ENCODE peak calls at places on chromosomes 7 and 10, in six cellular contexts. One of them, this sample, is unnamed.

GRCh38 chr7:98483964-98484545 is 83.2 kb upstream of the BAIAP2L1 start:
- DNase-seq in dorsolateral prefrontal cortex: no peak
- DNase-seq in omental fat pad: no peak
- DNase-seq in AG09319: no peak
- DNase-seq in astrocyte of the spinal cord: no peak
- DNase-seq in foreskin fibroblast: no peak
- DNase-seq in this sample: no peak

GRCh38 chr7:156014808-156015207 is 202.5 kb upstream of the SHH start:
- DNase-seq in omental fat pad: no peak
- DNase-seq in astrocyte of the spinal cord: no peak
- DNase-seq in dorsolateral prefrontal cortex: no peak
- DNase-seq in AG09319: no peak
- DNase-seq in foreskin fibroblast: no peak
- DNase-seq in this sample: no peak

GRCh38 chr10:43683451-43684197 is 34.9 kb upstream of the ZNF32 start:
- DNase-seq in AG09319: no peak
- DNase-seq in omental fat pad: no peak
- DNase-seq in dorsolateral prefrontal cortex: no peak
- DNase-seq in astrocyte of the spinal cord: no peak
- DNase-seq in foreskin fibroblast: no peak
- DNase-seq in this sample: no peak

GRCh38 chr7:131625817-131626372 is 69.5 kb upstream of the PODXL start:
- DNase-seq in foreskin fibroblast: peak
- DNase-seq in omental fat pad: no peak
- DNase-seq in dorsolateral prefrontal cortex: no peak
- DNase-seq in AG09319: no peak
- DNase-seq in astrocyte of the spinal cord: peak
- DNase-seq in this sample: no peak

GRCh38 chr7:1503390-1503789 is 799 bp downstream of the INTS1 start:
- DNase-seq in dorsolateral prefrontal cortex: no peak
- DNase-seq in AG09319: no peak
- DNase-seq in foreskin fibroblast: no peak
- DNase-seq in omental fat pad: no peak
- DNase-seq in astrocyte of the spinal cord: no peak
- DNase-seq in this sample: no peak

GRCh38 chr10:90982406-90983008 is 61.6 kb upstream of the ANKRD1 start:
- DNase-seq in foreskin fibroblast: no peak
- DNase-seq in astrocyte of the spinal cord: no peak
- DNase-seq in AG09319: no peak
- DNase-seq in omental fat pad: no peak
- DNase-seq in dorsolateral prefrontal cortex: no peak
- DNase-seq in this sample: no peak

GRCh38 chr7:119720541-119720940 is 552.4 kb upstream of the KCND2 start:
- DNase-seq in omental fat pad: no peak
- DNase-seq in AG09319: peak
- DNase-seq in astrocyte of the spinal cord: peak
- DNase-seq in foreskin fibroblast: peak
- DNase-seq in dorsolateral prefrontal cortex: no peak
- DNase-seq in this sample: no peak

GRCh38 chr7:47587389-47587788 is 5.5 kb upstream of the TNS3 start:
- DNase-seq in astrocyte of the spinal cord: no peak
- DNase-seq in AG09319: no peak
- DNase-seq in dorsolateral prefrontal cortex: no peak
- DNase-seq in foreskin fibroblast: no peak
- DNase-seq in omental fat pad: no peak
- DNase-seq in this sample: no peak

GRCh38 chr10:43261578-43261965 is 5.3 kb downstream of the RASGEF1A start:
- DNase-seq in omental fat pad: no peak
- DNase-seq in foreskin fibroblast: no peak
- DNase-seq in AG09319: no peak
- DNase-seq in astrocyte of the spinal cord: no peak
- DNase-seq in dorsolateral prefrontal cortex: no peak
- DNase-seq in this sample: no peak

GRCh38 chr7:65938336-65938895 is 43.6 kb downstream of the GUSB start:
- DNase-seq in astrocyte of the spinal cord: peak
- DNase-seq in AG09319: no peak
- DNase-seq in foreskin fibroblast: peak
- DNase-seq in omental fat pad: no peak
- DNase-seq in dorsolateral prefrontal cortex: no peak
- DNase-seq in this sample: no peak

GRCh38 chr7:50206521-50207250 is 97.8 kb upstream of the IKZF1 start:
- DNase-seq in AG09319: no peak
- DNase-seq in foreskin fibroblast: no peak
- DNase-seq in astrocyte of the spinal cord: no peak
- DNase-seq in dorsolateral prefrontal cortex: no peak
- DNase-seq in omental fat pad: no peak
- DNase-seq in this sample: no peak

GRCh38 chr10:91424016-91424415 is 13.9 kb downstream of the HECTD2 start:
- DNase-seq in astrocyte of the spinal cord: peak
- DNase-seq in dorsolateral prefrontal cortex: no peak
- DNase-seq in omental fat pad: no peak
- DNase-seq in foreskin fibroblast: no peak
- DNase-seq in AG09319: no peak
- DNase-seq in this sample: no peak

GRCh38 chr10:451021-451471 is 238.4 kb downstream of the DIP2C start:
- DNase-seq in AG09319: no peak
- DNase-seq in astrocyte of the spinal cord: peak
- DNase-seq in dorsolateral prefrontal cortex: no peak
- DNase-seq in omental fat pad: no peak
- DNase-seq in foreskin fibroblast: no peak
- DNase-seq in this sample: no peak

GRCh38 chr10:133264455-133264854 is 12.2 kb downstream of the ADAM8 start:
- DNase-seq in omental fat pad: no peak
- DNase-seq in astrocyte of the spinal cord: no peak
- DNase-seq in AG09319: no peak
- DNase-seq in foreskin fibroblast: no peak
- DNase-seq in dorsolateral prefrontal cortex: no peak
- DNase-seq in this sample: no peak

GRCh38 chr10:119550802-119551201 is 8.3 kb upstream of the RGS10 start:
- DNase-seq in omental fat pad: no peak
- DNase-seq in dorsolateral prefrontal cortex: no peak
- DNase-seq in foreskin fibroblast: no peak
- DNase-seq in AG09319: no peak
- DNase-seq in astrocyte of the spinal cord: no peak
- DNase-seq in this sample: no peak

GRCh38 chr10:57638411-57638810 is 629.3 kb downstream of the IPMK start:
- DNase-seq in foreskin fibroblast: no peak
- DNase-seq in dorsolateral prefrontal cortex: no peak
- DNase-seq in astrocyte of the spinal cord: no peak
- DNase-seq in AG09319: no peak
- DNase-seq in omental fat pad: no peak
- DNase-seq in this sample: no peak

GRCh38 chr7:76054129-76055120 is 6.5 kb downstream of the MDH2 start:
- DNase-seq in astrocyte of the spinal cord: peak
- DNase-seq in foreskin fibroblast: peak
- DNase-seq in dorsolateral prefrontal cortex: no peak
- DNase-seq in AG09319: no peak
- DNase-seq in omental fat pad: no peak
- DNase-seq in this sample: no peak

GRCh38 chr7:68733219-68734143 is 864.8 kb upstream of the AUTS2 start:
- DNase-seq in foreskin fibroblast: no peak
- DNase-seq in omental fat pad: no peak
- DNase-seq in astrocyte of the spinal cord: no peak
- DNase-seq in dorsolateral prefrontal cortex: no peak
- DNase-seq in AG09319: no peak
- DNase-seq in this sample: no peak

GRCh38 chr10:103238506-103239252 is 7.0 kb upstream of the RPEL1 start:
- DNase-seq in foreskin fibroblast: peak
- DNase-seq in omental fat pad: no peak
- DNase-seq in AG09319: peak
- DNase-seq in dorsolateral prefrontal cortex: no peak
- DNase-seq in astrocyte of the spinal cord: no peak
- DNase-seq in this sample: no peak

GRCh38 chr7:102874166-102874829 is 38.5 kb upstream of the LRRC17 start:
- DNase-seq in dorsolateral prefrontal cortex: no peak
- DNase-seq in AG09319: no peak
- DNase-seq in omental fat pad: no peak
- DNase-seq in foreskin fibroblast: peak
- DNase-seq in astrocyte of the spinal cord: peak
- DNase-seq in this sample: no peak

GRCh38 chr10:13563481-13564445 is 23.0 kb upstream of the PRPF18 start:
- DNase-seq in AG09319: no peak
- DNase-seq in foreskin fibroblast: no peak
- DNase-seq in astrocyte of the spinal cord: no peak
- DNase-seq in dorsolateral prefrontal cortex: no peak
- DNase-seq in omental fat pad: no peak
- DNase-seq in this sample: no peak

GRCh38 chr7:121297843-121298242 is 31.0 kb upstream of the WNT16 start:
- DNase-seq in AG09319: no peak
- DNase-seq in dorsolateral prefrontal cortex: no peak
- DNase-seq in foreskin fibroblast: no peak
- DNase-seq in omental fat pad: no peak
- DNase-seq in astrocyte of the spinal cord: no peak
- DNase-seq in this sample: no peak

GRCh38 chr7:121072826-121073225 is 84.3 kb downstream of the CPED1 start:
- DNase-seq in dorsolateral prefrontal cortex: no peak
- DNase-seq in foreskin fibroblast: no peak
- DNase-seq in omental fat pad: no peak
- DNase-seq in AG09319: no peak
- DNase-seq in astrocyte of the spinal cord: no peak
- DNase-seq in this sample: no peak

GRCh38 chr7:126001344-126001743 is 1071.7 kb upstream of the POT1 start:
- DNase-seq in astrocyte of the spinal cord: no peak
- DNase-seq in AG09319: no peak
- DNase-seq in omental fat pad: no peak
- DNase-seq in foreskin fibroblast: no peak
- DNase-seq in dorsolateral prefrontal cortex: no peak
- DNase-seq in this sample: no peak

GRCh38 chr10:130362308-130362761 is 226.1 kb downstream of the GLRX3 start:
- DNase-seq in AG09319: no peak
- DNase-seq in omental fat pad: no peak
- DNase-seq in astrocyte of the spinal cord: no peak
- DNase-seq in foreskin fibroblast: no peak
- DNase-seq in dorsolateral prefrontal cortex: no peak
- DNase-seq in this sample: no peak

GRCh38 chr10:27558612-27559020 is 54.5 kb downstream of the RAB18 start:
- DNase-seq in AG09319: peak
- DNase-seq in omental fat pad: no peak
- DNase-seq in astrocyte of the spinal cord: peak
- DNase-seq in dorsolateral prefrontal cortex: peak
- DNase-seq in foreskin fibroblast: peak
- DNase-seq in this sample: no peak

GRCh38 chr10:117570880-117571279 is 28.3 kb downstream of the EMX2 start:
- DNase-seq in AG09319: no peak
- DNase-seq in astrocyte of the spinal cord: no peak
- DNase-seq in omental fat pad: no peak
- DNase-seq in dorsolateral prefrontal cortex: no peak
- DNase-seq in foreskin fibroblast: no peak
- DNase-seq in this sample: no peak

GRCh38 chr7:24200407-24200806 is 83.6 kb upstream of the NPY start:
- DNase-seq in AG09319: no peak
- DNase-seq in dorsolateral prefrontal cortex: no peak
- DNase-seq in foreskin fibroblast: no peak
- DNase-seq in astrocyte of the spinal cord: no peak
- DNase-seq in omental fat pad: no peak
- DNase-seq in this sample: no peak

GRCh38 chr7:45111298-45112223 is at the start of gene TBRG4:
- DNase-seq in AG09319: peak
- DNase-seq in omental fat pad: peak
- DNase-seq in foreskin fibroblast: peak
- DNase-seq in dorsolateral prefrontal cortex: peak
- DNase-seq in astrocyte of the spinal cord: peak
- DNase-seq in this sample: peak
- TF ChIP-seq CTCF in AG09319: peak
- TF ChIP-seq CTCF in omental fat pad: no peak
- TF ChIP-seq CTCF in foreskin fibroblast: peak
- TF ChIP-seq CTCF in dorsolateral prefrontal cortex: peak
- TF ChIP-seq CTCF in astrocyte of the spinal cord: peak
- TF ChIP-seq CTCF in this sample: no peak

GRCh38 chr7:22114440-22114981 is 168.8 kb upstream of the CDCA7L start:
- DNase-seq in foreskin fibroblast: no peak
- DNase-seq in omental fat pad: no peak
- DNase-seq in dorsolateral prefrontal cortex: no peak
- DNase-seq in astrocyte of the spinal cord: no peak
- DNase-seq in AG09319: no peak
- DNase-seq in this sample: no peak
- TF ChIP-seq CTCF in foreskin fibroblast: no peak
- TF ChIP-seq CTCF in omental fat pad: no peak
- TF ChIP-seq CTCF in dorsolateral prefrontal cortex: no peak
- TF ChIP-seq CTCF in astrocyte of the spinal cord: no peak
- TF ChIP-seq CTCF in AG09319: no peak
- TF ChIP-seq CTCF in this sample: no peak

GRCh38 chr10:71273506-71273905 is 45.6 kb upstream of the SLC29A3 start:
- DNase-seq in dorsolateral prefrontal cortex: no peak
- DNase-seq in omental fat pad: no peak
- DNase-seq in AG09319: no peak
- DNase-seq in foreskin fibroblast: no peak
- DNase-seq in astrocyte of the spinal cord: no peak
- DNase-seq in this sample: no peak

GRCh38 chr10:71277914-71278665 is 41.0 kb upstream of the SLC29A3 start:
- DNase-seq in omental fat pad: no peak
- DNase-seq in astrocyte of the spinal cord: no peak
- DNase-seq in AG09319: no peak
- DNase-seq in foreskin fibroblast: no peak
- DNase-seq in dorsolateral prefrontal cortex: peak
- DNase-seq in this sample: no peak

GRCh38 chr10:71272122-71272771 is 46.8 kb upstream of the SLC29A3 start:
- DNase-seq in foreskin fibroblast: peak
- DNase-seq in omental fat pad: no peak
- DNase-seq in dorsolateral prefrontal cortex: no peak
- DNase-seq in astrocyte of the spinal cord: peak
- DNase-seq in AG09319: no peak
- DNase-seq in this sample: no peak

GRCh38 chr10:71276873-71277272 is 42.2 kb upstream of the SLC29A3 start:
- DNase-seq in foreskin fibroblast: no peak
- DNase-seq in AG09319: no peak
- DNase-seq in dorsolateral prefrontal cortex: no peak
- DNase-seq in astrocyte of the spinal cord: no peak
- DNase-seq in omental fat pad: no peak
- DNase-seq in this sample: no peak

GRCh38 chr10:71274901-71275796 is 43.9 kb upstream of the SLC29A3 start:
- DNase-seq in foreskin fibroblast: no peak
- DNase-seq in AG09319: no peak
- DNase-seq in dorsolateral prefrontal cortex: no peak
- DNase-seq in omental fat pad: no peak
- DNase-seq in astrocyte of the spinal cord: peak
- DNase-seq in this sample: no peak
- TF ChIP-seq CTCF in foreskin fibroblast: no peak
- TF ChIP-seq CTCF in AG09319: no peak
- TF ChIP-seq CTCF in dorsolateral prefrontal cortex: no peak
- TF ChIP-seq CTCF in omental fat pad: no peak
- TF ChIP-seq CTCF in astrocyte of the spinal cord: no peak
- TF ChIP-seq CTCF in this sample: no peak

DNA sequence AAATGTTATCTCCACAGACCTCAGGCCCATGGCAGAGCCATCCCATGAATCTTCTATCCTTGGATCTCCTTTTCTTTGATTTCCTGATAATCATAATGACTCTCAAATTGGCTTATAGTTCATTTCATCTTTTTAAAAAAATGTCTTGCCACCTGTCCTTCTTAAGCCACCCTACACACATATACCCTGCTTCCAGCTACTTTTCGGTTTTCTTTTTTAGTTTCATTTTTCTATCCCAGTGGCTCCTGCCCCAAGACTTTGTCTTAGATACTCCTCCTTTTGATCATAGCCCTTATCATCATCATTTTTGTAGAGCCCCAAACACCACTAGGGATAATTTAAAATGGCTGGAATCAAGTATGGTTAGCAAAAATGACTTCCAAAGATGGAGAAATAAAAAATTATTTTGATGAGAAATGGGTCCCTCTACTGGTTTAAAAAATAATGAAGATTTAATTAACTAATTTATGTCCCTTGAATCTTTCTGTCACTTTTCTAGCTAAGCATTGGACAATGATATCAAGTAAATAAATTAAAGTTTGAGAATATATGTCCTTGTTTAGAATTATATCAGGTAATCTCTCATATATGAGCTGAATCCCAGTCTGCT is 277.3 kb upstream of the SEMA3D start:
- DNase-seq in dorsolateral prefrontal cortex: no peak
- DNase-seq in astrocyte of the spinal cord: peak
- DNase-seq in AG09319: no peak
- DNase-seq in omental fat pad: no peak
- DNase-seq in foreskin fibroblast: no peak
- DNase-seq in this sample: no peak
- TF ChIP-seq CTCF in dorsolateral prefrontal cortex: no peak
- TF ChIP-seq CTCF in astrocyte of the spinal cord: peak
- TF ChIP-seq CTCF in AG09319: no peak
- TF ChIP-seq CTCF in omental fat pad: no peak
- TF ChIP-seq CTCF in foreskin fibroblast: no peak
- TF ChIP-seq CTCF in this sample: no peak

This sample was measured in esophagus squamous epithelium.